ENCODE peak calls at places on chromosomes 6 and 20, in eight cellular contexts. K is uterus; Z is hepatocyte; Y is CD8-positive, alpha-beta memory T cell; V is CD8-positive, alpha-beta T cell; F is heart left ventricle; X is heart right ventricle; N is prostate gland. M is an unnamed sample.

GRCh38 chr6:89475634-89476033 is 42.7 kb downstream of the ANKRD6 start:
- DNase-seq in K (no peak), Z (no peak), Y (no peak), V (no peak), F (no peak), X (no peak), N (no peak), M (no peak)

GRCh38 chr6:151807513-151808330 is at the start of gene ESR1:
- DNase-seq in K (peak; percentile 83), Z (peak; percentile 25), Y (no peak), V (no peak), F (no peak), X (no peak), N (no peak), M (no peak)

GRCh38 chr6:36387440-36388303 is at the start of gene ETV7:
- DNase-seq in K (peak; percentile 25), Z (peak; percentile 64), Y (peak; percentile 63), V (peak; percentile 20), F (peak; percentile 11), X (no peak), N (peak; percentile 23), M (no peak)

GRCh38 chr6:148021715-148022114 is 320.9 kb upstream of the SASH1 start:
- DNase-seq in K (no peak), Z (no peak), Y (no peak), V (no peak), F (no peak), X (no peak), N (no peak), M (no peak)

GRCh38 chr6:89132087-89132486 is 13.8 kb upstream of the PM20D2 start:
- DNase-seq in K (no peak), Z (no peak), Y (no peak), V (no peak), F (no peak), X (no peak), N (no peak), M (no peak)

GRCh38 chr20:29313481-29313880 is 1944.0 kb upstream of the DEFB115 start:
- DNase-seq in K (no peak), Z (no peak), Y (no peak), V (no peak), F (no peak), X (no peak), N (no peak), M (no peak)

GRCh38 chr6:151663559-151663958 is 143.9 kb upstream of the ESR1 start:
- DNase-seq in K (no peak), Z (no peak), Y (no peak), V (no peak), F (no peak), X (no peak), N (no peak), M (no peak)

GRCh38 chr6:7846971-7847818 is 63.4 kb downstream of the TXNDC5 start:
- DNase-seq in K (no peak), Z (no peak), Y (no peak), V (no peak), F (no peak), X (no peak), N (no peak), M (no peak)

GRCh38 chr6:56400273-56400672 is 152.9 kb upstream of the COL21A1 start:
- DNase-seq in K (no peak), Z (no peak), Y (no peak), V (no peak), F (no peak), X (no peak), N (no peak), M (no peak)

GRCh38 chr6:170185175-170185970 is 105.5 kb downstream of the DLL1 start:
- DNase-seq in K (no peak), Z (no peak), Y (peak; percentile 31), V (no peak), F (no peak), X (no peak), N (peak; percentile 3), M (no peak)

GRCh38 chr6:136990754-136991153 is 54.0 kb downstream of the IL20RA start:
- DNase-seq in K (no peak), Z (no peak), Y (no peak), V (no peak), F (no peak), X (no peak), N (no peak), M (no peak)

GRCh38 chr6:13614926-13615801 is at the start of gene NOL7:
- DNase-seq in K (peak; percentile 97), Z (peak; percentile 99), Y (peak; percentile 99), V (peak; percentile 99), F (peak; percentile 98), X (peak; percentile 98), N (peak; percentile 94), M (peak; percentile 97)

GRCh38 chr6:13615802-13616140 is 636 bp downstream of the NOL7 start:
- DNase-seq in K (peak; percentile 32), Z (peak; percentile 74), Y (peak; percentile 59), V (peak; percentile 40), F (peak; percentile 53), X (peak; percentile 22), N (peak; percentile 39), M (peak; percentile 71)

GRCh38 chr6:13611715-13612114 is 3.4 kb upstream of the NOL7 start:
- DNase-seq in K (no peak), Z (no peak), Y (no peak), V (no peak), F (no peak), X (no peak), N (no peak), M (no peak)

GRCh38 chr6:13614126-13614925 is 809 bp upstream of the NOL7 start:
- DNase-seq in K (no peak), Z (peak; percentile 69), Y (no peak), V (peak; percentile 6), F (peak; percentile 50), X (peak; percentile 34), N (peak; percentile 41), M (peak; percentile 65)

GRCh38 chr6:13613029-13613594 is 2.0 kb upstream of the NOL7 start:
- DNase-seq in K (no peak), Z (no peak), Y (no peak), V (no peak), F (no peak), X (no peak), N (no peak), M (no peak)
- H3K4me3 ChIP-seq in K (no peak overlapping the region), Z (no peak overlapping the region), Y (no peak overlapping the region), V (no peak overlapping the region), F (no peak overlapping the region), X (no peak overlapping the region), N (no peak overlapping the region), M (no peak overlapping the region)

GRCh38 chr6:150004101-150004782 is 21.1 kb downstream of the RAET1L start:
- DNase-seq in K (no peak), Z (no peak), Y (peak; percentile 84), V (peak; percentile 65), F (no peak), X (no peak), N (no peak), M (peak; percentile 23)
- H3K27ac ChIP-seq in K (no peak overlapping the region), Z (no peak overlapping the region), Y (peak overlapping the region; percentile 67), V (peak overlapping the region; percentile 36), F (peak overlapping the region; percentile 54), X (no peak overlapping the region), N (no peak overlapping the region), M (no peak overlapping the region)

GRCh38 chr6:90516074-90516660 is 70.7 kb downstream of the MAP3K7 start:
- DNase-seq in K (no peak), Z (no peak), Y (no peak), V (no peak), F (no peak), X (no peak), N (no peak), M (no peak)
- H3K4me3 ChIP-seq in K (no peak overlapping the region), Z (no peak overlapping the region), Y (no peak overlapping the region), V (no peak overlapping the region), F (no peak overlapping the region), X (no peak overlapping the region), N (no peak overlapping the region), M (no peak overlapping the region)

GRCh38 chr6:144008501-144009245 is 614 bp upstream of the PLAGL1 start:
- DNase-seq in K (no peak), Z (no peak), Y (no peak), V (no peak), F (no peak), X (no peak), N (no peak), M (no peak)
- H3K27ac ChIP-seq in K (peak overlapping the region; percentile 75), Z (peak overlapping the region; percentile 79), Y (no peak overlapping the region), V (no peak overlapping the region), F (peak overlapping the region; percentile 67), X (peak overlapping the region; percentile 63), N (peak overlapping the region; percentile 73), M (peak overlapping the region; percentile 67)

DNA sequence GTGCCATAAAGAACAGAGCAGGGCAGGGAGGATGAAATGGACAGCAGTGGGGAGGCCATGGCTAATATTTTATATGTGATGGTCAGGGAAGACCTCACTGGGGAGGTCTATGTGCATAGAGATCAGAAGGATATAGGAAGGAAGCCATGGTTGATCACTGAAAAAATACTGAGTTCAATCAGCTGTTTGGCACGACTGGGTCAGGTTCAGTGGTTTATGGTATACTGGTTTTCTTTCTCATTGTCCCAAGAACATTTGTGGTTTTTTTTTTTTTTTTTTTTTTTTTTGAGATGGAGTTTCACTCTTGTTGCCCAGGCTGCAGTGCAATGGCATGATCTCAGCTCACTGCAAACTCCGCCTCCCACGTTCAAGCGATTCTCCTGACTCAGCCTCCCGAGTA is 78.3 kb upstream of the TIAM2 start:
- DNase-seq in K (no peak), Z (no peak), Y (no peak), V (no peak), F (no peak), X (no peak), N (no peak), M (no peak)
- H3K4me3 ChIP-seq in K (no peak overlapping the region), Z (no peak overlapping the region), Y (no peak overlapping the region), V (no peak overlapping the region), F (no peak overlapping the region), X (no peak overlapping the region), N (no peak overlapping the region), M (no peak overlapping the region)

GRCh38 chr6:37779111-37779800 is 40.3 kb upstream of the ZFAND3 start:
- DNase-seq in K (no peak), Z (no peak), Y (no peak), V (no peak), F (no peak), X (no peak), N (no peak), M (no peak)
- H3K27ac ChIP-seq in K (no peak overlapping the region), Z (no peak overlapping the region), Y (no peak overlapping the region), V (no peak overlapping the region), F (no peak overlapping the region), X (no peak overlapping the region), N (no peak overlapping the region), M (no peak overlapping the region)

GRCh38 chr6:32439708-32440214 is at the start of gene HLA-DRA:
- DNase-seq in K (peak; percentile 13), Z (peak; percentile 50), Y (no peak), V (peak; percentile 52), F (peak; percentile 55), X (peak; percentile 69), N (no peak), M (no peak)
- H3K4me3 ChIP-seq in K (peak within 1 kb of the TSS; percentile 14), Z (no peak within 1 kb of the TSS), Y (peak within 1 kb of the TSS; percentile 47), V (no peak within 1 kb of the TSS), F (peak within 1 kb of the TSS; percentile 44), X (peak within 1 kb of the TSS; percentile 26), N (no peak within 1 kb of the TSS), M (peak within 1 kb of the TSS; percentile 43)

GRCh38 chr6:26609463-26609862 is 12.7 kb downstream of the ABT1 start:
- DNase-seq in K (no peak), Z (no peak), Y (no peak), V (no peak), F (no peak), X (no peak), N (no peak), M (no peak)
- H3K27ac ChIP-seq in K (no peak overlapping the region), Z (no peak overlapping the region), Y (no peak overlapping the region), V (no peak overlapping the region), F (no peak overlapping the region), X (no peak overlapping the region), N (no peak overlapping the region), M (no peak overlapping the region)